ENCODE peak calls at places on chromosomes 6 and 20, in ten cellular contexts. G, M, C, S, T, D, F, L, V and Q are unnamed samples.

GRCh38 chr6:39873439-39873838 is 60.8 kb downstream of the MOCS1 start:
- DNase-seq in G (no peak), M (no peak), C (no peak), S (no peak), T (no peak), D (no peak), F (no peak), L (no peak), V (no peak), Q (no peak)

GRCh38 chr6:107555449-107555848 is 65.5 kb downstream of the SOBP start:
- DNase-seq in G (no peak), M (no peak), C (no peak), S (peak), T (no peak), D (no peak), F (no peak), L (no peak), V (no peak), Q (no peak)

GRCh38 chr20:16761305-16761829 is 13.2 kb downstream of the OTOR start:
- DNase-seq in G (peak), M (peak), C (peak), S (peak), T (no peak), D (peak), F (peak), L (no peak), V (peak), Q (no peak)

GRCh38 chr20:54020868-54021267 is 49.5 kb downstream of the BCAS1 start:
- DNase-seq in G (no peak), M (no peak), C (no peak), S (no peak), T (no peak), D (no peak), F (no peak), L (no peak), V (no peak), Q (no peak)

GRCh38 chr6:33205172-33206026 is 944 bp downstream of the HSD17B8 start:
- DNase-seq in G (peak), M (no peak), C (no peak), S (no peak), T (no peak), D (no peak), F (no peak), L (no peak), V (no peak), Q (no peak)

GRCh38 chr6:155678361-155678760 is 222.7 kb upstream of the NOX3 start:
- DNase-seq in G (no peak), M (no peak), C (no peak), S (no peak), T (no peak), D (no peak), F (no peak), L (no peak), V (no peak), Q (no peak)

GRCh38 chr6:44915111-44915510 is 413.0 kb upstream of the RUNX2 start:
- DNase-seq in G (no peak), M (no peak), C (no peak), S (no peak), T (no peak), D (no peak), F (no peak), L (no peak), V (no peak), Q (no peak)

GRCh38 chr6:163608060-163608752 is 193.7 kb downstream of the QKI start:
- DNase-seq in G (no peak), M (no peak), C (no peak), S (no peak), T (no peak), D (no peak), F (no peak), L (no peak), V (no peak), Q (no peak)

GRCh38 chr6:31356216-31356945 is 598 bp downstream of the HLA-B start:
- DNase-seq in G (no peak), M (peak), C (no peak), S (no peak), T (peak), D (peak), F (peak), L (no peak), V (no peak), Q (no peak)

GRCh38 chr6:85641522-85641915 is 1.2 kb downstream of the SYNCRIP start:
- DNase-seq in G (no peak), M (no peak), C (no peak), S (no peak), T (no peak), D (no peak), F (no peak), L (no peak), V (no peak), Q (no peak)

GRCh38 chr6:107576852-107577251 is 86.9 kb downstream of the SOBP start:
- DNase-seq in G (no peak), M (no peak), C (no peak), S (no peak), T (no peak), D (no peak), F (no peak), L (no peak), V (no peak), Q (no peak)

GRCh38 chr6:165659945-165660862 is 2.8 kb downstream of the PDE10A start:
- DNase-seq in G (no peak), M (no peak), C (peak), S (no peak), T (peak), D (peak), F (peak), L (no peak), V (no peak), Q (no peak)

GRCh38 chr6:44531447-44532015 is 144.0 kb downstream of the CDC5L start:
- DNase-seq in G (no peak), M (no peak), C (no peak), S (no peak), T (no peak), D (no peak), F (no peak), L (no peak), V (no peak), Q (no peak)

GRCh38 chr6:96787846-96788580 is 49.3 kb downstream of the GPR63 start:
- DNase-seq in G (no peak), M (no peak), C (no peak), S (no peak), T (no peak), D (no peak), F (no peak), L (no peak), V (no peak), Q (no peak)

GRCh38 chr20:36180323-36180722 is 25.8 kb downstream of the EPB41L1 start:
- DNase-seq in G (no peak), M (no peak), C (no peak), S (no peak), T (no peak), D (no peak), F (no peak), L (no peak), V (no peak), Q (no peak)